ENCODE peak calls at places on chromosomes 12 and 14, in four cellular contexts. T, I, X and M are unnamed samples.

GRCh38 chr12:57887631-57888406 is 41.3 kb upstream of the CTDSP2 start:
- DNase-seq in X (peak; percentile 59), I (peak; percentile 75), T (no peak), M (no peak)

GRCh38 chr12:12072064-12072760 is 1.5 kb downstream of the BCL2L14 start:
- DNase-seq in I (no peak), X (no peak), T (peak; percentile 24), M (no peak)

GRCh38 chr12:113874326-113874725 is 91.8 kb downstream of the RBM19 start:
- DNase-seq in T (no peak), I (no peak), X (no peak), M (no peak)

GRCh38 chr14:70098257-70098809 is 90.4 kb downstream of the SLC8A3 start:
- DNase-seq in I (peak; percentile 54), T (no peak), X (no peak), M (no peak)

GRCh38 chr14:71086571-71086970 is 179.3 kb downstream of the PCNX1 start:
- DNase-seq in X (no peak), T (no peak), I (no peak), M (no peak)

GRCh38 chr12:3789838-3790237 is 36.9 kb upstream of the CRACR2A start:
- DNase-seq in T (no peak), I (no peak), X (no peak), M (no peak)

GRCh38 chr14:59435106-59435505 is 30.1 kb downstream of the GPR135 start:
- DNase-seq in X (no peak), T (no peak), I (no peak), M (no peak)

GRCh38 chr14:64943981-64944520 is 1.5 kb upstream of the GPX2 start:
- DNase-seq in T (no peak), I (no peak), X (no peak), M (no peak)

GRCh38 chr12:23221066-23221465 is 596.1 kb downstream of the ETNK1 start:
- DNase-seq in X (no peak), I (no peak), T (no peak), M (no peak)

GRCh38 chr14:65502676-65503124 is 90.2 kb downstream of the FUT8 start:
- DNase-seq in X (no peak), I (peak; percentile 80), T (no peak), M (no peak)

GRCh38 chr14:38001501-38001900 is 206.2 kb upstream of the SSTR1 start:
- DNase-seq in X (no peak), T (no peak), I (no peak), M (no peak)

GRCh38 chr12:30533518-30533917 is 162.2 kb downstream of the IPO8 start:
- DNase-seq in I (peak; percentile 29), T (no peak), X (no peak), M (no peak)

GRCh38 chr12:15846887-15847286 is 35.3 kb upstream of the STRAP start:
- DNase-seq in X (peak; percentile 39), I (peak; percentile 70), T (no peak), M (no peak)

GRCh38 chr12:40993158-40993557 is 195.0 kb upstream of the PDZRN4 start:
- DNase-seq in X (no peak), T (no peak), I (no peak), M (no peak)

GRCh38 chr14:64899958-64900357 is 14.3 kb upstream of the CHURC1 start:
- DNase-seq in X (no peak), I (peak; percentile 40), T (no peak), M (no peak)

GRCh38 chr12:97643961-97644360 is 181.4 kb downstream of the RMST start:
- DNase-seq in I (no peak), T (no peak), X (no peak), M (no peak)

GRCh38 chr12:21774358-21775129 is at the start of gene KCNJ8:
- DNase-seq in I (peak; percentile 31), X (peak; percentile 85), T (peak; percentile 1), M (no peak)

DNA sequence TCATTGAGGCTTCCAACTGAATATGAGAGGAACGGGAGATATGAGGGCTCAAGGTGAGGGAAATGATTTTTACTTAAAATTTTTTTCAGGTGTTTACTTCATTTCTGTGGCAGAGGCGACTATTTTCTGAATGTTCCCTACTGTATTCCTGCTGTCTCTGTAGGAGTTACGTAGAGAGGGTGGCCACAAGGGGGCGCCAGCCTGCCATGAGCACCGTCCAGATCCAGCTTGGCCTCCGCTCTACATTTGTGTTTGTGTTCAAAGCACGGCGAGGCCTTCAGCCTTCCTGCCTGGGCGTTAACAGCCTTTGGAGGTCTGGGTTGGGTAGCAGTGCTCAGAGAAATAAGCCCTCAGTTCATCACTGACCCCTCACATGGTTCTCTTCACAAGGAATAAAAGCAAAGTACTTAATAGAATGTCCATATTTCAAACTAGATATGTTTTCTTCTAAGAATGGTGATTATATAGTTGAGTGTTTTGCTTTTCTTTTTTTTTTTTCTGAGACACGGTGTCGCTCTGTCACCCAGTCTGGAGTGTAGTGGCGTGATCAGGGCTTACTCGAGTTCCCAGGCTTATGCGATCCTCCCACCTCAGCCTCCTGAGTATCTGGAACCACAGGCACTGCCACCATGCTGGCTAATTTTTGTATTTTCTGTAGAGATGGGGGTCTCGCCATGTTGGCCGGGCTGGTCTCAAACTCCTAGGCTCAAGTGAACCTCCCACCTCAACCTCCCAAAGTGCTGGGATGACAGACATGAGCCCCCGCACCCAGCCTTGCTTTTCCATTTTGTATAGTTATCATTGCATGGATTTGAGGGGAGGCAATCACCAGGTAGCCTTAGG is 22.3 kb downstream of the CKB start:
- DNase-seq in T (peak; percentile 70), I (peak; percentile 91), X (peak; percentile 92), M (peak; percentile 89)
- H3K4me3 ChIP-seq in T (no peak overlapping the region), I (no peak overlapping the region), X (no peak overlapping the region), M (no peak overlapping the region)

DNA sequence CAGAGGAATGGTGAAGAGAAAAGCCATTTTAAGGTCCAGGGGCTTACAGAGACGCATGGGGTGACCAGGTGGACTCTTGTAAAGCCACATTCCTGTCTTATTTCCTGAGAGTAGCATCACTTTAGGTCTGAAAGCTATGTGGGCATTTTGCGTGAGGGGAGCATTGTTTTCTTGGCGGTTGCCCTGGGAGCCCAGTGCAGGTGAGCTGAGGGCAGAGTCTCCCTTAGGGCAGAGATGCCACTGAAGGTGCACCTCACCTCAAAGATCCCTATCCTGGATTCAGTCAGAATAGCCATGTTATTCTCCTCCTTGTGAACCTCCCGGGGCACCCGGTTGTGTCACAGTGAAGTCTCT is 12.4 kb downstream of the GLRX5 start:
- DNase-seq in I (no peak), X (no peak), T (no peak), M (peak; percentile 67)
- H3K4me3 ChIP-seq in I (no peak overlapping the region), X (no peak overlapping the region), T (no peak overlapping the region), M (no peak overlapping the region)

DNA sequence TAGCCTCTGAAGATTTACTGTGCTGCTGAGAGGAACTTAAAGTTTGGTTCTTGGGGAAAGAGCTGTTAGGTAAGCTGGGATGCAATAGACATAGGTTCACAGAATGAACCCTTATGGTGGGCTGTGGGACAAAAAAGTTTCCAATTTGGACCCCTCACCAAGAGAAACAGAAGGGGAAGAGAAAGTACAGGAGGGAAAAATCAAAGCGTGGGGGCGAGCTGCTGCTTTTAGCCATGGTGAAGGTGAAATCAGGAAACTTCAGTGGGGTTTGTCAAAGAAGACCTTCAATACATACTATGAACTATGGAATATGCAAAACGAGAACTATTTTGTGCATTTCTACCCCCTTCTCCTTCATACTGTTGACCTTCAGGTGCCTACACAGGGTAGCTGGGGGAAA is 10.6 kb upstream of the NINJ2 start:
- DNase-seq in I (no peak), X (no peak), T (no peak), M (no peak)
- H3K4me3 ChIP-seq in I (no peak overlapping the region), X (no peak overlapping the region), T (peak overlapping the region; percentile 27), M (no peak overlapping the region)

GRCh38 chr14:22812744-22813143 is 2.5 kb downstream of the SLC7A7 start:
- DNase-seq in X (no peak), I (no peak), T (no peak), M (no peak)

GRCh38 chr14:22813145-22813544 is 2.1 kb downstream of the SLC7A7 start:
- DNase-seq in T (no peak), I (no peak), X (no peak), M (no peak)

GRCh38 chr14:22807432-22808087 is 7.7 kb downstream of the SLC7A7 start:
- DNase-seq in I (no peak), X (no peak), T (no peak), M (no peak)

GRCh38 chr14:22811752-22812151 is 3.5 kb downstream of the SLC7A7 start:
- DNase-seq in T (no peak), I (peak; percentile 29), X (no peak), M (no peak)

GRCh38 chr14:22808388-22809209 is 6.6 kb downstream of the SLC7A7 start:
- DNase-seq in X (no peak), I (no peak), T (no peak), M (no peak)
- H3K4me3 ChIP-seq in X (no peak overlapping the region), I (no peak overlapping the region), T (no peak overlapping the region), M (no peak overlapping the region)

GRCh38 chr14:39432619-39433451 is 602 bp upstream of the FBXO33 start:
- DNase-seq in I (peak; percentile 83), X (peak; percentile 91), T (peak; percentile 78), M (peak; percentile 91)

GRCh38 chr14:39433452-39433813 is 1.2 kb upstream of the FBXO33 start:
- DNase-seq in X (no peak), I (no peak), T (no peak), M (no peak)

GRCh38 chr14:39431416-39432178 is 636 bp downstream of the FBXO33 start:
- DNase-seq in T (peak; percentile 43), X (peak; percentile 30), I (peak; percentile 40), M (peak; percentile 22)

GRCh38 chr14:39430762-39431415 is 1.3 kb downstream of the FBXO33 start:
- DNase-seq in X (no peak), T (no peak), I (no peak), M (no peak)

GRCh38 chr14:39432179-39432618 is at the start of gene FBXO33:
- DNase-seq in T (peak; percentile 98), X (peak; percentile 96), I (peak; percentile 98), M (peak; percentile 94)
- H3K4me3 ChIP-seq in T (peak within 1 kb of the TSS; percentile 97), X (peak within 1 kb of the TSS; percentile 85), I (peak within 1 kb of the TSS; percentile 60), M (peak within 1 kb of the TSS; percentile 84)

GRCh38 chr14:75660238-75660629 is 442 bp downstream of the ERG28 start:
- DNase-seq in I (no peak), X (no peak), T (no peak), M (no peak)
- H3K4me3 ChIP-seq in I (peak overlapping the region; percentile 77), X (peak overlapping the region; percentile 82), T (peak overlapping the region; percentile 95), M (peak overlapping the region; percentile 97)

GRCh38 chr12:52360663-52361271 is 6.5 kb downstream of the KRT85 start:
- DNase-seq in I (no peak), T (no peak), X (no peak), M (peak; percentile 71)
- H3K4me3 ChIP-seq in I (no peak overlapping the region), T (no peak overlapping the region), X (no peak overlapping the region), M (no peak overlapping the region)

GRCh38 chr12:110995016-110995415 is 74.6 kb upstream of the MYL2 start:
- DNase-seq in T (no peak), X (no peak), I (no peak), M (no peak)

GRCh38 chr12:110998165-110998564 is 77.8 kb upstream of the MYL2 start:
- DNase-seq in I (peak; percentile 1), T (no peak), X (no peak), M (no peak)

GRCh38 chr12:110996415-110996814 is 76.0 kb upstream of the MYL2 start:
- DNase-seq in T (no peak), X (no peak), I (no peak), M (no peak)

GRCh38 chr12:110995615-110996014 is 75.2 kb upstream of the MYL2 start:
- DNase-seq in T (no peak), X (no peak), I (no peak), M (no peak)

DNA sequence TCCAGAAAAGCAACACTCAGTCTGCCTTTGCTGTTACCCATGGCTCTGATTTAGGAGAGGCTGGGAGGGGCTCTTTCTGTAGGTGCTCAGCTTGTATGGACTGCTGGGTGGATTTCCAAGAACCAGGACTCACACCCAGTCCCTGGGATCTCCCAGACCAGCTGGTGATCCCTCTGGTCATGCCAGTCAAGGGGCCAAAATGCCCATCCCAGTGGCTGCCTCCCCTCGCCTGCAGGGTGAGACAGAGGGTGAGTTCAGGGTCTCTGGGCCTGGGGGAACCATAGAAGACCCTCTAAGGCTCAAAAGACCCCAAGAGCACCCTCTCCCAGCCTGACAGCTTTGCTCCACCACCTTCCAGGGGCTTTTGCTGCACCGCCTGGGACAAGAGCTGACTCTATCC is 78.6 kb upstream of the MYL2 start:
- DNase-seq in T (no peak), I (no peak), X (no peak), M (no peak)
- H3K4me3 ChIP-seq in T (no peak overlapping the region), I (no peak overlapping the region), X (no peak overlapping the region), M (no peak overlapping the region)